ENCODE peak calls at places on chromosome 7, in ten cellular contexts. Y is NCI-H1105; G is MCF 10A; H is cardiac muscle cell; T is heart right ventricle; M is gastrocnemius medialis; B is GM12865; J is stimulated activated CD8-positive, alpha-beta memory T cell treated with anti-CD3 and anti-CD28 coated beads, Interleukin-7, amount 100 ng/mL, for 1 hour; X is NCI-H748 treated with DMSO at 0.1 percent for 48 hours; K is left colon. F is an unnamed sample.

GRCh38 chr7:21828846-21829245 is 116.9 kb downstream of the CDCA7L start:
- DNase-seq in X (peak; percentile 25), H (no peak), J (no peak), T (no peak), K (no peak), Y (no peak), B (peak; percentile 2), M (no peak), G (no peak), F (no peak)

GRCh38 chr7:157494506-157495176 is 157.8 kb downstream of the DNAJB6 start:
- DNase-seq in K (no peak), H (no peak), J (no peak), G (no peak), T (no peak), B (no peak), M (no peak), Y (no peak), X (no peak), F (no peak)

GRCh38 chr7:81297317-81297716 is 378.5 kb upstream of the SEMA3C start:
- DNase-seq in K (no peak), B (no peak), T (no peak), Y (no peak), G (peak; percentile 14), J (no peak), M (no peak), H (peak; percentile 13), X (no peak), F (no peak)

GRCh38 chr7:106598663-106599342 is 62.2 kb downstream of the CCDC71L start:
- DNase-seq in B (peak; percentile 91), H (peak; percentile 79), J (peak; percentile 2), X (peak; percentile 83), G (peak; percentile 60), K (peak; percentile 82), Y (peak; percentile 81), T (peak; percentile 16), M (peak; percentile 73), F (peak; percentile 70)

GRCh38 chr7:6092953-6093354 is 61.8 kb downstream of the ANKRD61 start:
- DNase-seq in B (no peak), K (no peak), J (no peak), X (no peak), T (no peak), G (no peak), M (no peak), H (no peak), Y (no peak), F (no peak)

GRCh38 chr7:30682131-30683083 is at the start of gene CRHR2:
- DNase-seq in K (no peak), Y (peak; percentile 32), T (peak; percentile 52), M (no peak), X (no peak), J (no peak), B (no peak), H (no peak), G (no peak), F (no peak)

GRCh38 chr7:33423646-33424020 is 294.3 kb downstream of the BBS9 start:
- DNase-seq in H (no peak), M (no peak), Y (no peak), T (no peak), G (peak; percentile 12), X (no peak), K (no peak), B (peak; percentile 61), J (no peak), F (peak; percentile 35)

GRCh38 chr7:137942459-137943115 is 59.3 kb downstream of the CREB3L2 start:
- DNase-seq in H (no peak), B (no peak), T (no peak), X (no peak), J (no peak), Y (no peak), K (no peak), G (no peak), M (no peak), F (no peak)

GRCh38 chr7:6446977-6447588 is 671 bp downstream of the DAGLB start:
- DNase-seq in X (peak; percentile 49), H (peak; percentile 86), J (no peak), T (peak; percentile 42), Y (peak; percentile 67), K (peak; percentile 84), M (peak; percentile 79), G (peak; percentile 96), B (peak; percentile 56), F (peak; percentile 94)

GRCh38 chr7:30874656-30875317 is 36.9 kb upstream of the AQP1 start:
- DNase-seq in X (no peak), B (no peak), M (no peak), J (no peak), G (no peak), K (no peak), Y (no peak), T (no peak), H (no peak), F (no peak)

GRCh38 chr7:99651290-99651689 is 28.5 kb downstream of the CYP3A5 start:
- DNase-seq in J (no peak), M (no peak), X (no peak), Y (no peak), B (no peak), H (no peak), G (no peak), K (no peak), T (no peak), F (no peak)

GRCh38 chr7:2309889-2310331 is 4.3 kb downstream of the SNX8 start:
- DNase-seq in M (no peak), Y (no peak), K (no peak), H (peak; percentile 92), G (peak; percentile 82), X (no peak), J (no peak), T (no peak), B (no peak), F (no peak)

GRCh38 chr7:24821045-24821853 is 64.0 kb upstream of the GSDME start:
- DNase-seq in G (peak; percentile 97), T (peak; percentile 20), M (peak; percentile 68), B (peak; percentile 92), J (peak; percentile 63), Y (no peak), H (peak; percentile 82), X (no peak), K (peak; percentile 88), F (peak; percentile 98)

GRCh38 chr7:32869716-32870115 is 21.8 kb downstream of the KBTBD2 start:
- DNase-seq in J (no peak), K (no peak), Y (no peak), M (no peak), G (no peak), T (no peak), B (no peak), X (no peak), H (no peak), F (no peak)

GRCh38 chr7:95910341-95910740 is 138.0 kb downstream of the DYNC1I1 start:
- DNase-seq in H (no peak), X (no peak), G (no peak), K (no peak), J (no peak), T (no peak), M (no peak), B (no peak), Y (no peak), F (no peak)

GRCh38 chr7:55545496-55545895 is 26.8 kb downstream of the VOPP1 start:
- DNase-seq in G (peak; percentile 66), J (no peak), K (no peak), T (no peak), X (no peak), H (peak; percentile 39), M (peak; percentile 69), B (no peak), Y (no peak), F (no peak)

GRCh38 chr7:99953649-99954048 is 22.2 kb downstream of the AZGP1 start:
- DNase-seq in M (peak; percentile 62), H (peak; percentile 67), K (no peak), X (no peak), J (no peak), B (no peak), Y (no peak), G (peak; percentile 88), T (no peak), F (peak; percentile 62)

GRCh38 chr7:31688347-31688746 is 1.3 kb downstream of the PPP1R17 start:
- DNase-seq in Y (no peak), H (no peak), K (no peak), M (no peak), G (no peak), J (no peak), B (peak; percentile 58), T (no peak), X (no peak), F (no peak)

GRCh38 chr7:101410743-101411476 is 48.2 kb downstream of the COL26A1 start:
- DNase-seq in T (peak; percentile 28), B (peak; percentile 35), Y (no peak), J (peak; percentile 6), M (no peak), G (no peak), H (peak; percentile 42), X (no peak), K (no peak), F (no peak)

GRCh38 chr7:119065966-119066365 is 841.5 kb downstream of the ANKRD7 start:
- DNase-seq in T (no peak), G (no peak), K (no peak), H (no peak), X (no peak), Y (no peak), M (no peak), B (no peak), J (no peak), F (no peak)

GRCh38 chr7:11170160-11170559 is 196.5 kb downstream of the PHF14 start:
- DNase-seq in J (no peak), B (no peak), X (no peak), H (no peak), T (no peak), K (no peak), M (no peak), Y (peak; percentile 24), G (no peak), F (no peak)

GRCh38 chr7:5212633-5213285 is 22.7 kb downstream of the WIPI2 start:
- DNase-seq in M (no peak), H (no peak), J (no peak), X (no peak), G (no peak), B (no peak), K (no peak), Y (no peak), T (no peak), F (no peak)

GRCh38 chr7:157643525-157643970 is 306.7 kb downstream of the DNAJB6 start:
- DNase-seq in H (no peak), X (no peak), G (no peak), K (no peak), M (no peak), Y (no peak), B (no peak), J (no peak), T (no peak), F (no peak)

GRCh38 chr7:44569958-44570357 is 3.8 kb downstream of the DDX56 start:
- DNase-seq in G (no peak), T (no peak), J (no peak), Y (no peak), H (no peak), K (peak; percentile 12), M (no peak), X (no peak), B (no peak), F (no peak)

GRCh38 chr7:46679671-46680070 is 758.6 kb upstream of the IGFBP3 start:
- DNase-seq in M (no peak), X (no peak), H (no peak), B (no peak), J (no peak), T (no peak), K (no peak), G (no peak), Y (no peak), F (no peak)

GRCh38 chr7:7122701-7123281 is 59.6 kb upstream of the C1GALT1 start:
- DNase-seq in J (no peak), H (peak; percentile 88), G (peak; percentile 97), B (no peak), X (no peak), K (no peak), M (peak; percentile 14), T (no peak), Y (no peak), F (no peak)

GRCh38 chr7:36957620-36958019 is 233.3 kb upstream of the AOAH start:
- DNase-seq in T (no peak), H (no peak), K (no peak), X (no peak), G (no peak), Y (no peak), J (no peak), B (peak; percentile 10), M (no peak), F (no peak)

GRCh38 chr7:127632276-127632910 is 14.5 kb upstream of the PAX4 start:
- DNase-seq in G (no peak), X (no peak), T (no peak), B (no peak), K (no peak), H (peak; percentile 49), Y (no peak), J (no peak), M (no peak), F (no peak)